ENCODE peak calls at places on chromosome X, in five cellular contexts. I is GM13977; A is AG10803; M is CD8-positive, alpha-beta T cell; S is cardiac fibroblast. C is an unnamed sample.

GRCh38 chrX:148555101-148555500 is 54.7 kb downstream of the AFF2 start:
- DNase-seq in M (no peak), S (no peak), A (no peak), I (no peak), C (no peak)

GRCh38 chrX:101257448-101258259 is 33.5 kb downstream of the TAF7L start:
- DNase-seq in S (peak; percentile 54), A (peak; percentile 7), M (no peak), I (no peak), C (no peak)

GRCh38 chrX:26375346-26375745 is 159.4 kb downstream of the MAGEB5 start:
- DNase-seq in S (no peak), I (no peak), A (no peak), M (no peak), C (no peak)

GRCh38 chrX:54248309-54248708 is 65.3 kb upstream of the FAM120C start:
- DNase-seq in S (peak; percentile 48), A (peak; percentile 35), M (no peak), I (peak; percentile 22), C (no peak)

GRCh38 chrX:150372280-150372679 is 9.2 kb downstream of the MAMLD1 start:
- DNase-seq in A (no peak), S (no peak), M (no peak), I (no peak), C (no peak)

GRCh38 chrX:96436105-96436504 is 248.5 kb upstream of the DIAPH2 start:
- DNase-seq in A (peak; percentile 73), M (no peak), I (no peak), S (peak; percentile 83), C (no peak)

GRCh38 chrX:13711141-13711540 is 22.2 kb downstream of the RAB9A start:
- DNase-seq in I (no peak), M (no peak), A (no peak), S (no peak), C (no peak)

GRCh38 chrX:8721536-8721935 is 10.4 kb downstream of the ANOS1 start:
- DNase-seq in S (no peak), M (no peak), I (no peak), A (no peak), C (no peak)

GRCh38 chrX:70479970-70480659 is 35.5 kb downstream of the DLG3 start:
- DNase-seq in I (no peak), A (no peak), S (peak; percentile 35), M (no peak), C (no peak)

GRCh38 chrX:129786210-129786651 is 6.5 kb downstream of the SASH3 start:
- DNase-seq in M (no peak), A (no peak), I (peak; percentile 60), S (no peak), C (no peak)

GRCh38 chrX:149470960-149471359 is 34.1 kb downstream of the IDS start:
- DNase-seq in M (peak; percentile 65), S (peak; percentile 68), A (peak; percentile 56), I (peak; percentile 61), C (peak; percentile 57)

GRCh38 chrX:18674417-18674787 is 2.5 kb upstream of the RS1 start:
- DNase-seq in M (peak; percentile 17), I (peak; percentile 36), S (no peak), A (no peak), C (no peak)

GRCh38 chrX:48470833-48471118 is 716 bp upstream of the SLC38A5 start:
- DNase-seq in I (no peak), S (no peak), A (no peak), M (no peak), C (no peak)

GRCh38 chrX:48467331-48467761 is 2.7 kb downstream of the SLC38A5 start:
- DNase-seq in M (no peak), A (no peak), S (no peak), I (no peak), C (no peak)

GRCh38 chrX:48468247-48468671 is 1.8 kb downstream of the SLC38A5 start:
- DNase-seq in M (peak; percentile 19), S (no peak), I (no peak), A (no peak), C (no peak)

GRCh38 chrX:48470110-48470832 is at the start of gene SLC38A5:
- DNase-seq in S (no peak), A (no peak), M (no peak), I (no peak), C (no peak)

GRCh38 chrX:48468693-48469691 is 1.1 kb downstream of the SLC38A5 start:
- DNase-seq in I (no peak), A (no peak), M (peak; percentile 37), S (no peak), C (no peak)
- TF ChIP-seq CTCF in I (peak; percentile 31), A (peak; percentile 11), M (no peak), S (no peak), C (no peak)

GRCh38 chrX:39821011-39821708 is 276.6 kb downstream of the BCOR start:
- DNase-seq in I (peak; percentile 65), A (peak; percentile 20), M (peak; percentile 11), S (peak; percentile 17), C (no peak)
- TF ChIP-seq CTCF in I (no peak), A (no peak), M (no peak), S (no peak), C (no peak)

GRCh38 chrX:67346225-67346624 is 197.6 kb upstream of the AR start:
- DNase-seq in A (no peak), I (no peak), M (no peak), S (no peak), C (no peak)
- TF ChIP-seq CTCF in A (no peak), I (no peak), M (no peak), S (no peak), C (no peak)

GRCh38 chrX:51860679-51861078 is 32.7 kb upstream of the MAGED1 start:
- DNase-seq in S (peak; percentile 59), M (no peak), I (peak; percentile 6), A (peak; percentile 34), C (no peak)
- TF ChIP-seq CTCF in S (peak; percentile 51), M (peak; percentile 25), I (peak; percentile 58), A (peak; percentile 55), C (peak; percentile 29)

GRCh38 chrX:106707771-106708454 is 18.6 kb upstream of the RNF128 start:
- DNase-seq in S (peak; percentile 86), A (peak; percentile 88), M (no peak), I (no peak), C (no peak)

GRCh38 chrX:106706466-106706865 is 20.0 kb upstream of the RNF128 start:
- DNase-seq in I (no peak), A (no peak), M (no peak), S (no peak), C (no peak)

GRCh38 chrX:106698693-106699092 is 27.8 kb upstream of the RNF128 start:
- DNase-seq in A (peak; percentile 21), S (peak; percentile 48), M (no peak), I (no peak), C (no peak)

DNA sequence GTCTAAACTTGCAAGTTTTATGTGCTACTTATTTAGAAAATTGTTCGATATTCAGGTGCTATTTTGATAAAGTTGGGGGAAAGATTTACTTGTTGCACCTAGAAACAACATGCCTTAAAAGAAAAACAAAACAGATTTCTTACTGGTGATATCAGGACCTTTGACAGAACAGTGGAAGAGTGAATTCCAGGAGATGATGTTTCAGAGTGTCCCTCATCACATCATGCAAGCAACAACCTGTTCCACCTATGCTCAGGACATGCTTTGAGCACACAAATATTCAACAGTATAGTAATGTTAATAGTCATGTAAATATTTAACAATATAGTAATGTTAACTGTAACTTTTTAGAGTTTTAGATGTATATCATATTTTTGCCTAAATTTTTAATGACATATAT is 23.9 kb upstream of the RNF128 start:
- DNase-seq in A (no peak), I (no peak), M (no peak), S (no peak), C (no peak)
- TF ChIP-seq CTCF in A (no peak), I (no peak), M (no peak), S (no peak), C (no peak)

GRCh38 chrX:107025538-107025937 is 25.5 kb upstream of the MORC4 start:
- DNase-seq in S (peak; percentile 48), M (no peak), I (peak; percentile 24), A (peak; percentile 23), C (no peak)
- TF ChIP-seq CTCF in S (peak; percentile 58), M (no peak), I (peak; percentile 54), A (peak; percentile 66), C (peak; percentile 24)

GRCh38 chrX:68183612-68184214 is 249.6 kb downstream of the OPHN1 start:
- DNase-seq in M (no peak), S (peak; percentile 55), A (peak; percentile 24), I (no peak), C (no peak)
- TF ChIP-seq CTCF in M (no peak), S (peak; percentile 44), A (peak; percentile 55), I (peak; percentile 55), C (no peak)

GRCh38 chrX:12240491-12240890 is 102.2 kb downstream of the FRMPD4 start:
- DNase-seq in S (no peak), I (no peak), A (no peak), M (no peak), C (no peak)

GRCh38 chrX:12236156-12236555 is 97.9 kb downstream of the FRMPD4 start:
- DNase-seq in I (no peak), A (no peak), S (no peak), M (no peak), C (no peak)

GRCh38 chrX:12237771-12238170 is 99.5 kb downstream of the FRMPD4 start:
- DNase-seq in A (no peak), S (no peak), I (no peak), M (no peak), C (no peak)

GRCh38 chrX:12239356-12240082 is 101.2 kb downstream of the FRMPD4 start:
- DNase-seq in A (peak; percentile 66), M (no peak), S (peak; percentile 30), I (no peak), C (no peak)

GRCh38 chrX:12237131-12237530 is 98.9 kb downstream of the FRMPD4 start:
- DNase-seq in S (no peak), M (no peak), A (no peak), I (no peak), C (no peak)
- TF ChIP-seq CTCF in S (no peak), M (no peak), A (no peak), I (no peak), C (no peak)

DNA sequence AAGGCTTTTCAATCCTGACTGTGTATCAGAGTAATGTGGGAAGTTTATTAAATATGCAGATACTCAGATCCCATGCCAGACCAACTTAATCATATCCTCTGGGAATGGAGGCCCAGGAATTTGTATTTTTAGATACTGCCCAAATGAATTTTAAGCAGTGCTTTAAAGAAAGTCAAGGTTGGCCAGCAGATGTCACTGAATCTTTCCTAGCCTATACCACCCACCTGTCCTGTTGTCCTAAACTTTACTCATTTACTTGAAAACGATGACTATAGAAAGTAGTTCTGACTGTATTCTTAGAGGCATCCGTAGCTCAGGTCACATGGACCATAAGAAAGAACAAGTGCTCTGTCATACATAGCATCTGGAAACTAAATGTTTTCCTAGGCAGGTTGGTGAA is 79.9 kb downstream of the AMOT start:
- DNase-seq in M (no peak), A (peak; percentile 37), S (no peak), I (peak; percentile 12), C (no peak)
- TF ChIP-seq CTCF in M (no peak), A (peak; percentile 35), S (no peak), I (peak; percentile 25), C (no peak)